ENCODE peak calls at places on chromosomes 1 and 21, in seven cellular contexts. I is HCT116, Q is GM12878, Y is tibial nerve, U is uterus, Z is breast epithelium, W is heart left ventricle. L is an unnamed sample.

GRCh38 chr1:185636848-185637247 is 97.3 kb upstream of the HMCN1 start:
- DNase-seq in I (no peak), Q (peak; percentile 91), Y (no peak), U (no peak), Z (no peak), W (no peak), L (no peak)

GRCh38 chr1:201703646-201704438 is 125.1 kb upstream of the IPO9 start:
- DNase-seq in I (peak; percentile 51), Q (no peak), Y (peak; percentile 70), U (peak; percentile 85), Z (peak; percentile 84), W (peak; percentile 85), L (peak; percentile 91)

GRCh38 chr1:32071758-32072621 is 749 bp upstream of the TMEM39B start:
- DNase-seq in I (no peak), Q (no peak), Y (no peak), U (no peak), Z (no peak), W (no peak), L (no peak)

GRCh38 chr1:65924471-65924870 is 131.8 kb downstream of the PDE4B start:
- DNase-seq in I (no peak), Q (no peak), Y (no peak), U (no peak), Z (no peak), W (no peak), L (no peak)

GRCh38 chr1:7042322-7043231 is 257.3 kb downstream of the CAMTA1 start:
- DNase-seq in I (peak; percentile 10), Q (no peak), Y (no peak), U (no peak), Z (no peak), W (no peak), L (no peak)

GRCh38 chr1:200751717-200752116 is 13.0 kb downstream of the CAMSAP2 start:
- DNase-seq in I (no peak), Q (no peak), Y (no peak), U (no peak), Z (no peak), W (no peak), L (no peak)

GRCh38 chr1:16924919-16925477 is 3.3 kb downstream of the CROCC start:
- DNase-seq in I (no peak), Q (no peak), Y (no peak), U (no peak), Z (no peak), W (no peak), L (no peak)

GRCh38 chr1:53073899-53074311 is 11.9 kb downstream of the PODN start:
- DNase-seq in I (no peak), Q (no peak), Y (peak; percentile 49), U (peak; percentile 58), Z (peak; percentile 47), W (peak; percentile 44), L (no peak)

GRCh38 chr21:37565530-37566223 is 199.1 kb downstream of the DYRK1A start:
- DNase-seq in I (no peak), Q (no peak), Y (no peak), U (no peak), Z (no peak), W (no peak), L (no peak)

GRCh38 chr1:58431847-58432246 is 114.7 kb downstream of the OMA1 start:
- DNase-seq in I (no peak), Q (no peak), Y (no peak), U (no peak), Z (no peak), W (no peak), L (no peak)

GRCh38 chr1:19799877-19800804 is at the start of gene TMCO4:
- DNase-seq in I (no peak), Q (no peak), Y (peak; percentile 33), U (peak; percentile 35), Z (peak; percentile 60), W (peak; percentile 23), L (peak; percentile 62)

GRCh38 chr1:23916209-23917131 is 3.3 kb upstream of the CNR2 start:
- DNase-seq in I (peak; percentile 81), Q (peak; percentile 53), Y (peak; percentile 40), U (peak; percentile 55), Z (no peak), W (peak; percentile 51), L (peak; percentile 79)

GRCh38 chr1:86062458-86062857 is 94.1 kb downstream of the COL24A1 start:
- DNase-seq in I (no peak), Q (no peak), Y (no peak), U (no peak), Z (no peak), W (no peak), L (no peak)

GRCh38 chr1:151047925-151048644 is 534 bp downstream of the C1orf56 start:
- DNase-seq in I (no peak), Q (no peak), Y (peak; percentile 64), U (peak; percentile 69), Z (peak; percentile 69), W (peak; percentile 72), L (peak; percentile 73)

GRCh38 chr1:91526496-91526895 is 25.8 kb downstream of the CDC7 start:
- DNase-seq in I (no peak), Q (no peak), Y (no peak), U (no peak), Z (no peak), W (no peak), L (no peak)

GRCh38 chr21:38486705-38487104 is 11.6 kb downstream of the ERG start:
- DNase-seq in I (no peak), Q (no peak), Y (no peak), U (no peak), Z (no peak), W (no peak), L (no peak)

GRCh38 chr1:116498789-116499628 is 71.8 kb downstream of the CD58 start:
- DNase-seq in I (peak; percentile 55), Q (no peak), Y (peak; percentile 79), U (no peak), Z (no peak), W (peak; percentile 59), L (peak; percentile 48)

DNA sequence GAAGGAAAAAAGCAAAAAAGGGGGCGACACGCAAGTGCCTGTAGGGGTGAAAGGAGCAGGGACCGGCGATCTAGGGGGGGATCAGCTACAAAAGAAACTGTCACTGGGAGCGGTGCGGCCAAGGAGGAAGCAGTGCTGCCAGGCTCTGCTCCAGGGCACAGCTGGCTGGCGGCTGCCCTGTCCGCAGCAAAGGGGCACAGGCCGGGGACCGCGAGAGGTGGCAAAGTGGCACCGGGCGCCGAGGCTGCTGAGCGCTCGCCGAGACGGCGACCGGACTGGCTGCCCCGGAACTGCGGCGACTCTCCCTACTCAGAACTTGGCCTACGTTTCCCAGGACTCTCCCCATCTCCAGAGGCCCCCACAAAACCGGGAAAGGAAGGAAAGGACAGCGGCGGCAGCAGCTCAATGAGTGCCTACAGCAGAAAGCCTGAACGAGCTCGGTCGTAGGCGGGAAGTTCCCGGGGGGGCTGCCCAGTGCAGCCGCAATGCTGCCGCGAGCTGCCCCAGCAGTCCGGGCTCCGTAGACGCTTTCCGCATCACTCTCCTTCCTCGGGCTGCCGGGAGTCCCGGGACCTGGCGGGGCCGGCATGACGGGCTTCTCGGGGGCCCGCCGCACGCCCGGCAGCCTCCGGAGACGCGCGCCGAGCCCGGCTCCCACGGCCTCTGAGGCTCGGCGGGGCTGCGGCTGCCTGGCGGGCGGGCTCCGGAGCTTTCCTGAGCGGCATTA is 998 bp upstream of the CDKN2C start:
- DNase-seq in I (no peak), Q (no peak), Y (peak; percentile 9), U (peak; percentile 35), Z (no peak), W (peak; percentile 58), L (peak; percentile 60)
- H3K27me3 ChIP-seq in I (no peaks in the 10 kb centered on the region), Q (no peaks in the 10 kb centered on the region), Y (no peaks in the 10 kb centered on the region), U (no peaks in the 10 kb centered on the region), Z (peaks cover 4% of the 10 kb centered on the region), W (no peaks in the 10 kb centered on the region), L (no peaks in the 10 kb centered on the region)

GRCh38 chr1:40862008-40862863 is at the start of gene CITED4:
- DNase-seq in I (peak; percentile 91), Q (peak; percentile 55), Y (peak; percentile 95), U (peak; percentile 95), Z (peak; percentile 97), W (peak; percentile 95), L (peak; percentile 96)
- TF ChIP-seq POLR2A in I (no peak), Q (peak; percentile 63), Y (peak; percentile 95), U (peak; percentile 98), Z (peak; percentile 91), W (peak; percentile 98), L (peak; percentile 94)

GRCh38 chr1:9235560-9235959 is 986 bp downstream of the H6PD start:
- DNase-seq in I (no peak), Q (no peak), Y (no peak), U (no peak), Z (no peak), W (no peak), L (no peak)

GRCh38 chr1:9233241-9233941 is 1.2 kb upstream of the H6PD start:
- DNase-seq in I (no peak), Q (no peak), Y (peak; percentile 83), U (peak; percentile 91), Z (peak; percentile 67), W (peak; percentile 63), L (peak; percentile 98)

GRCh38 chr1:9235123-9235513 is 544 bp downstream of the H6PD start:
- DNase-seq in I (no peak), Q (no peak), Y (peak; percentile 41), U (no peak), Z (no peak), W (peak; percentile 60), L (peak; percentile 53)

GRCh38 chr1:9234223-9235122 is at the start of gene H6PD:
- DNase-seq in I (peak; percentile 66), Q (no peak), Y (peak; percentile 73), U (peak; percentile 82), Z (peak; percentile 83), W (peak; percentile 88), L (peak; percentile 93)

GRCh38 chr1:9233942-9234222 is 692 bp upstream of the H6PD start:
- DNase-seq in I (no peak), Q (no peak), Y (no peak), U (no peak), Z (no peak), W (no peak), L (no peak)
- H3K27ac ChIP-seq in I (peak overlapping the region; percentile 42), Q (no peak overlapping the region), Y (peak overlapping the region; percentile 86), U (peak overlapping the region; percentile 96), Z (peak overlapping the region; percentile 90), W (peak overlapping the region; percentile 97), L (peak overlapping the region; percentile 87)

GRCh38 chr1:84365225-84366221 is 32.8 kb upstream of the DNASE2B start:
- DNase-seq in I (peak; percentile 99), Q (no peak), Y (no peak), U (no peak), Z (no peak), W (no peak), L (peak; percentile 80)

GRCh38 chr1:84361796-84362195 is 36.5 kb upstream of the DNASE2B start:
- DNase-seq in I (no peak), Q (no peak), Y (no peak), U (no peak), Z (no peak), W (no peak), L (no peak)

GRCh38 chr1:84360303-84360702 is 38.0 kb upstream of the DNASE2B start:
- DNase-seq in I (no peak), Q (no peak), Y (no peak), U (no peak), Z (no peak), W (no peak), L (no peak)

GRCh38 chr1:84363622-84364021 is 34.7 kb upstream of the DNASE2B start:
- DNase-seq in I (no peak), Q (no peak), Y (no peak), U (no peak), Z (no peak), W (no peak), L (no peak)

DNA sequence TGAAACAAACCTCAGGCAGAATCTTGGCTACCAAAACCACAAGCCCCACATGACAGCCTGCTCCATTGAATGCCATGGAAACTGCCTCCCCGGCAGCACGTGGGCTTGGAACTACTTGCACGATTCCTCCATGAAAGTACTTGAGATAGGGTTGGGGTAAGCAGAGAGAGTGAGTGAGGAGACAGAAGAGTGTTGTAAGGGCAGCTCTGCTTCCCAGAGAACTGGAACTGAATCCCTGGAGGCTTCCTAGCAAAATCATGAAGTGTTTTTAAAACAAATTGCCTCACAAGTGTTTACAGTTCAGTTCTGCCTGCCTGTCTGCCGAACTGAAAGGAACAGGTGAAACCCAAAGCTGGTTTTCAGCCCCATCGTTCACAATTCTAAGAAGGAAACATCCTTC is 35.3 kb upstream of the DNASE2B start:
- DNase-seq in I (no peak), Q (no peak), Y (no peak), U (no peak), Z (no peak), W (no peak), L (no peak)
- H3K27me3 ChIP-seq in I (no peaks in the 10 kb centered on the region), Q (no peaks in the 10 kb centered on the region), Y (no peaks in the 10 kb centered on the region), U (no peaks in the 10 kb centered on the region), Z (no peaks in the 10 kb centered on the region), W (no peaks in the 10 kb centered on the region), L (no peaks in the 10 kb centered on the region)